ENCODE peak calls at places on chromosome 15, in ten cellular contexts. Z, T, R, S, K, H, Y, P, O and G are unnamed samples.

GRCh38 chr15:39919740-39920509 is at the start of gene GPR176:
- DNase-seq in P (peak; percentile 85), K (no peak), H (peak; percentile 71), R (peak; percentile 51), Z (peak; percentile 40), T (peak; percentile 79), Y (peak; percentile 43), S (no peak), O (peak; percentile 58), G (peak; percentile 54)

GRCh38 chr15:59158701-59159034 is 48.0 kb upstream of the LDHAL6B start:
- DNase-seq in Z (no peak), S (no peak), R (no peak), T (peak; percentile 29), O (no peak), Y (no peak), H (no peak), K (no peak), P (no peak), G (no peak)

GRCh38 chr15:55007561-55007960 is 189.2 kb downstream of the RSL24D1 start:
- DNase-seq in H (no peak), O (no peak), S (no peak), K (no peak), Z (no peak), P (no peak), R (peak; percentile 47), T (no peak), Y (no peak), G (no peak)

GRCh38 chr15:28019594-28020320 is 79.4 kb downstream of the OCA2 start:
- DNase-seq in O (no peak), K (no peak), R (no peak), P (no peak), Y (no peak), T (peak; percentile 56), Z (no peak), H (no peak), S (no peak), G (no peak)

GRCh38 chr15:77029166-77030041 is 34.5 kb downstream of the PSTPIP1 start:
- DNase-seq in S (no peak), K (no peak), O (no peak), Z (peak; percentile 32), Y (no peak), R (peak; percentile 56), T (peak; percentile 72), P (no peak), H (no peak), G (no peak)

GRCh38 chr15:62500325-62500724 is 335.2 kb upstream of the C2CD4B start:
- DNase-seq in H (no peak), Y (no peak), P (no peak), K (no peak), S (peak; percentile 79), T (no peak), Z (no peak), R (no peak), O (no peak), G (no peak)

GRCh38 chr15:101014921-101015841 is 96.0 kb downstream of the LRRK1 start:
- DNase-seq in R (peak; percentile 87), P (peak; percentile 50), Z (peak; percentile 59), K (no peak), O (peak; percentile 52), S (peak; percentile 53), Y (peak; percentile 45), T (peak; percentile 82), H (peak; percentile 32), G (no peak)

GRCh38 chr15:65613365-65613764 is 2.4 kb upstream of the INTS14 start:
- DNase-seq in P (no peak), Z (no peak), R (no peak), T (no peak), S (no peak), Y (no peak), K (no peak), H (no peak), O (no peak), G (no peak)

GRCh38 chr15:60614862-60615771 is 136.2 kb upstream of the ICE2 start:
- DNase-seq in Y (no peak), O (no peak), T (no peak), K (no peak), S (no peak), R (no peak), Z (peak; percentile 54), P (no peak), H (no peak), G (no peak)

GRCh38 chr15:27017168-27017809 is 46.3 kb downstream of the GABRG3 start:
- DNase-seq in P (peak; percentile 72), O (peak; percentile 16), S (peak; percentile 73), K (peak; percentile 28), T (no peak), Z (peak; percentile 76), Y (peak; percentile 16), R (no peak), H (peak; percentile 64), G (no peak)

GRCh38 chr15:93479679-93480078 is 390.7 kb upstream of the RGMA start:
- DNase-seq in Z (no peak), Y (no peak), H (no peak), R (no peak), K (no peak), P (no peak), S (no peak), O (no peak), T (no peak), G (no peak)

GRCh38 chr15:87756072-87756471 is 500.5 kb downstream of the NTRK3 start:
- DNase-seq in T (no peak), P (no peak), S (no peak), O (no peak), K (no peak), Y (no peak), Z (no peak), H (no peak), R (no peak), G (no peak)

GRCh38 chr15:31483053-31483923 is 156.7 kb downstream of the KLF13 start:
- DNase-seq in Y (no peak), S (no peak), H (no peak), O (no peak), P (no peak), R (peak; percentile 61), Z (no peak), K (no peak), T (peak; percentile 54), G (no peak)

GRCh38 chr15:47218295-47218694 is 499.0 kb upstream of the SEMA6D start:
- DNase-seq in Y (no peak), T (no peak), Z (no peak), S (no peak), O (peak; percentile 51), P (peak; percentile 8), R (no peak), K (no peak), H (peak; percentile 2), G (no peak)

GRCh38 chr15:27970661-27971392 is 128.3 kb downstream of the OCA2 start:
- DNase-seq in T (no peak), Z (no peak), Y (no peak), K (no peak), R (no peak), O (no peak), H (no peak), S (no peak), P (no peak), G (no peak)

GRCh38 chr15:41125950-41126642 is 10.0 kb upstream of the INO80 start:
- DNase-seq in T (no peak), Y (no peak), P (no peak), Z (no peak), O (peak; percentile 88), K (no peak), H (no peak), S (peak; percentile 31), R (no peak), G (no peak)
- H3K27me3 ChIP-seq in T (no peaks in the 10 kb centered on the region), Y (no peaks in the 10 kb centered on the region), P (no peaks in the 10 kb centered on the region), Z (no peaks in the 10 kb centered on the region), O (no peaks in the 10 kb centered on the region), K (no peaks in the 10 kb centered on the region), H (no peaks in the 10 kb centered on the region), S (no peaks in the 10 kb centered on the region), R (no peaks in the 10 kb centered on the region), G (peaks cover 2% of the 10 kb centered on the region)

DNA sequence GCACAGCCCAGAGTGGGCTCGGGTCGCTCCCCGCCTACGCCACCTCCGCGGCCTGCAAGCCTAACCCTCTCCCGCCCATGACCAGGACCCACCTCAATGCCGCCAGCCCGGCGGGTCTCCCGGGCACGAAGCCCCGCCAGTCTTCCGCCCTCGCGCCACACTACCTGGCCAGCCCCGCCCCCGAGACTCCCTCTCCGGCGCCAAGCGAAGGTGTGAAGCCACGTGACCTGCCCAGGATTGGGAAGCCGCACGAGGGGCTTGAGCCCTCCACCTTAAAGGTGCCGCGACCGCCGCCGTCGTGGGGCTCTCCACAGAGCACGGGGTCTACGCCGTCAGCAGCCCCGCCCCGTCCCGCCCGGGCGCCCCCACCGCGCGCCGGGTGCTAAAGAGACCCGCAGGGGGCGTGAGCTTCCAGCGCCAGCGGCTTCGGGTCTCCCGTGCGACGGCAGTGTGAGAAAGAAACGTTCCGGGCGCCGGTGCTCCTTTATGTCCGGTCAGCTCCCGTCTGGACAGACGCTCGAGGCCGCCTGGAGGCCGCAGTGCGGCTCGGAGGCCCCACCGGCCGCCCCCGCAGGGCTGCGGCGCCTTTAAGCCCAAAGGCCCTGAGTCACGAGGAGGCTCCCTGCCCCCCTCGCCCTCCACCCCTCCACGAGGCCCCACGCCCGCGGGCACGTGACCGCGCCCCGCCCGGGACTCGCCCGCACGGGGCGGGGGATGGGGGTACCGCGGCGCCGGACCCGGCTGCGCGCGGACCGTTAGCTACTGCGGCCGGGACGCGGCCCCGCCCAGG is at the start of gene CPEB1:
- DNase-seq in Y (no peak), S (no peak), O (peak; percentile 6), P (peak; percentile 34), H (no peak), K (no peak), Z (no peak), R (peak; percentile 58), T (no peak), G (no peak)
- H3K4me3 ChIP-seq in Y (peak within 1 kb of the TSS; percentile 31), S (peak within 1 kb of the TSS; percentile 31), O (peak within 1 kb of the TSS; percentile 40), P (peak within 1 kb of the TSS; percentile 60), H (peak within 1 kb of the TSS; percentile 44), K (peak within 1 kb of the TSS; percentile 57), Z (no peak within 1 kb of the TSS), R (peak within 1 kb of the TSS; percentile 62), T (peak within 1 kb of the TSS; percentile 29), G (peak within 1 kb of the TSS; percentile 47)

GRCh38 chr15:82809308-82810060 is at the start of gene WHAMM:
- DNase-seq in R (peak; percentile 99), H (peak; percentile 96), O (peak; percentile 99), Z (peak; percentile 98), T (peak; percentile 100), P (peak; percentile 98), K (peak; percentile 93), S (peak; percentile 98), Y (peak; percentile 98), G (peak; percentile 90)
- TF ChIP-seq CTCF in R (peak; percentile 7), H (no peak), O (no peak), Z (no peak), T (peak; percentile 74), P (no peak), K (no peak), S (peak; percentile 24), Y (no peak), G (no peak)

DNA sequence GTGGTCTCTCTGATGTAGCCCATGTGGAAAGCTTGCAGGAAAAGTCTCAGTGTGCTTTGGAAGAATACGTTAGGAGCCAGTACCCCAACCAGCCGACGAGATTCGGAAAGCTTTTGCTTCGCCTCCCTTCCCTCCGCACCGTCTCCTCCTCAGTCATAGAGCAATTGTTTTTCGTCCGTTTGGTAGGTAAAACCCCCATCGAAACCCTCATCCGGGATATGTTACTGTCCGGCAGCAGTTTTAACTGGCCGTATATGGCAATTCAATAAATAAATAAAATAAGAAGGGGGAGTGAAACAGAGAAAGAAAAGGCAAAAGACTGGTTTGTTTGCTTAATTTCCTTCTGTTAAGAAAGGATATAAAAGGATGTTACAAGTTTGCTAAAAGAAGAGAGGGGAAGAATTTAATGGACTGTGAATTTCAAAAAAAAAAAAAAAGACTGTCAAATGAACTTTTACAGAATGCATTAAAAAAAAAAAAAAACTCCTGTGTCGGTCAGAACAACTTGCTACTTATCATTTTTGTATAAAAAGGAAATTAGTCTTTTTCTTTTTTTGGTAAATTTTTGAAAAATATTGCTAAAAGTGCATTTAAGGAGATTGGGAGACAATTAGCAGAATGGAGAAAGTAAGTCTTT is 7.0 kb downstream of the NR2F2 start:
- DNase-seq in K (no peak), T (no peak), P (peak; percentile 31), S (peak; percentile 15), O (no peak), R (no peak), Z (no peak), Y (peak; percentile 0), H (peak; percentile 19), G (no peak)
- H3K27me3 ChIP-seq in K (no peaks in the 10 kb centered on the region), T (no peaks in the 10 kb centered on the region), P (no peaks in the 10 kb centered on the region), S (no peaks in the 10 kb centered on the region), O (no peaks in the 10 kb centered on the region), R (no peaks in the 10 kb centered on the region), Z (no peaks in the 10 kb centered on the region), Y (no peaks in the 10 kb centered on the region), H (no peaks in the 10 kb centered on the region), G (no peaks in the 10 kb centered on the region)